ENCODE peak calls at places on chromosomes 13 and 19, in four cellular contexts. N, T, A and D are unnamed samples.

GRCh38 chr13:25732146-25732865 is 319.5 kb downstream of the SHISA2 start:
- DNase-seq in N (no peak), A (no peak), T (no peak), D (no peak)

GRCh38 chr13:98143601-98144500 is 957 bp downstream of the FARP1 start:
- DNase-seq in A (no peak), N (no peak), T (peak), D (no peak)

GRCh38 chr13:113421673-113422270 is 31.5 kb downstream of the ADPRHL1 start:
- DNase-seq in T (no peak), N (no peak), A (no peak), D (no peak)

GRCh38 chr13:102049853-102050252 is 352.0 kb downstream of the FGF14 start:
- DNase-seq in N (no peak), A (no peak), T (no peak), D (no peak)

GRCh38 chr19:44517146-44517545 is 12.3 kb downstream of the CEACAM20 start:
- DNase-seq in A (no peak), N (no peak), T (no peak), D (no peak)

GRCh38 chr13:102197193-102197592 is 204.7 kb downstream of the FGF14 start:
- DNase-seq in A (no peak), T (no peak), N (peak), D (no peak)

GRCh38 chr13:50919291-50919690 is 9.7 kb downstream of the RNASEH2B start:
- DNase-seq in N (no peak), A (no peak), T (no peak), D (no peak)

GRCh38 chr19:16877581-16877980 is 11.2 kb upstream of the F2RL3 start:
- DNase-seq in A (no peak), N (no peak), T (no peak), D (no peak)

GRCh38 chr19:48466571-48467325 is 2.4 kb upstream of the CYTH2 start:
- DNase-seq in N (no peak), T (no peak), A (no peak), D (no peak)

GRCh38 chr19:46984077-46985010 is 35.3 kb upstream of the NPAS1 start:
- DNase-seq in A (no peak), N (peak), T (no peak), D (no peak)

GRCh38 chr19:50772408-50773311 is 2.4 kb downstream of the GPR32 start:
- DNase-seq in N (no peak), T (no peak), A (no peak), D (no peak)

GRCh38 chr19:461664-462551 is 1.1 kb upstream of the SHC2 start:
- DNase-seq in N (peak), A (no peak), T (peak), D (no peak)

GRCh38 chr19:45933759-45934158 is 19.2 kb upstream of the NANOS2 start:
- DNase-seq in T (no peak), A (no peak), N (no peak), D (no peak)

GRCh38 chr13:77150651-77151050 is 123.7 kb upstream of the FBXL3 start:
- DNase-seq in A (no peak), T (no peak), N (no peak), D (no peak)

GRCh38 chr19:46480409-46480808 is 9.0 kb upstream of the PNMA8A start:
- DNase-seq in N (no peak), A (no peak), T (no peak), D (no peak)

GRCh38 chr19:39937094-39937493 is 2.7 kb upstream of the FCGBP start:
- DNase-seq in N (no peak), A (peak), T (no peak), D (no peak)

GRCh38 chr19:45645631-45646344 is 6.6 kb upstream of the EML2 start:
- DNase-seq in A (peak), T (peak), N (peak), D (peak)

GRCh38 chr13:24500977-24501376 is 11.6 kb downstream of the PARP4 start:
- DNase-seq in T (no peak), A (no peak), N (no peak), D (no peak)

GRCh38 chr19:4267101-4267900 is 11.8 kb upstream of the SHD start:
- DNase-seq in N (no peak), A (no peak), T (no peak), D (peak)

GRCh38 chr19:5352229-5352763 is 11.7 kb upstream of the PTPRS start:
- DNase-seq in N (no peak), A (no peak), T (no peak), D (no peak)

GRCh38 chr13:23921451-23921888 is 24.2 kb upstream of the C1QTNF9B start:
- DNase-seq in T (no peak), N (peak), A (no peak), D (no peak)

GRCh38 chr13:112058519-112058873 is 8.5 kb upstream of the SOX1 start:
- DNase-seq in A (no peak), N (no peak), T (peak), D (no peak)

GRCh38 chr13:111512707-111513106 is 192.3 kb downstream of the TEX29 start:
- DNase-seq in A (no peak), T (no peak), N (no peak), D (no peak)

GRCh38 chr13:110714798-110715394 is 1.4 kb downstream of the ING1 start:
- DNase-seq in T (peak), N (peak), A (no peak), D (peak)